ENCODE peak calls at places on chromosome 11, in five cellular contexts. H is uterus, V is colonic mucosa, B is choroid plexus epithelial cell, Y is tibial artery. J is an unnamed sample.

GRCh38 chr11:116828632-116829524 is 829 bp upstream of the APOC3 start:
- DNase-seq in V (no peak), H (no peak), Y (no peak), B (no peak), J (no peak)

GRCh38 chr11:100404907-100405306 is 282.2 kb upstream of the ARHGAP42 start:
- DNase-seq in B (no peak), H (no peak), V (no peak), Y (no peak), J (no peak)

GRCh38 chr11:11502303-11502828 is 119.4 kb downstream of the GALNT18 start:
- DNase-seq in V (peak; percentile 29), Y (no peak), H (no peak), B (no peak), J (no peak)

GRCh38 chr11:58674609-58675008 is 52.1 kb downstream of the CNTF start:
- DNase-seq in V (no peak), Y (no peak), B (no peak), H (no peak), J (no peak)

GRCh38 chr11:18611196-18611595 is 11.6 kb downstream of the MISFA start:
- DNase-seq in Y (no peak), H (no peak), B (no peak), V (no peak), J (no peak)

GRCh38 chr11:47087801-47088200 is 88.9 kb downstream of the ARFGAP2 start:
- DNase-seq in H (no peak), Y (no peak), V (no peak), B (peak; percentile 21), J (no peak)

GRCh38 chr11:117595440-117595839 is 201.6 kb downstream of the DSCAML1 start:
- DNase-seq in H (no peak), Y (no peak), V (no peak), B (no peak), J (no peak)

GRCh38 chr11:123202155-123202714 is 7.2 kb upstream of the CLMP start:
- DNase-seq in B (peak; percentile 94), Y (no peak), H (peak; percentile 82), V (no peak), J (no peak)

GRCh38 chr11:134139873-134140331 is 71.0 kb downstream of the JAM3 start:
- DNase-seq in V (peak; percentile 61), H (peak; percentile 86), B (peak; percentile 92), Y (no peak), J (no peak)

GRCh38 chr11:96242191-96242845 is 100.7 kb downstream of the MAML2 start:
- DNase-seq in B (peak; percentile 62), Y (no peak), V (no peak), H (no peak), J (no peak)

GRCh38 chr11:77547047-77547836 is 42.5 kb upstream of the AQP11 start:
- DNase-seq in B (no peak), V (no peak), H (no peak), Y (no peak), J (no peak)

GRCh38 chr11:47539681-47540039 is 13.3 kb downstream of the CELF1 start:
- DNase-seq in H (no peak), V (no peak), Y (no peak), B (no peak), J (no peak)

GRCh38 chr11:93528252-93528651 is 14.9 kb downstream of the SMCO4 start:
- DNase-seq in Y (no peak), H (no peak), V (no peak), B (no peak), J (no peak)

GRCh38 chr11:116580828-116581227 is 192.0 kb downstream of the BUD13 start:
- DNase-seq in B (no peak), H (no peak), V (no peak), Y (no peak), J (no peak)

GRCh38 chr11:78101073-78101472 is 21.4 kb upstream of the NDUFC2 start:
- DNase-seq in Y (no peak), V (no peak), B (peak; percentile 42), H (no peak), J (no peak)

GRCh38 chr11:70323811-70324210 is 53.3 kb downstream of the PPFIA1 start:
- DNase-seq in B (peak; percentile 53), V (no peak), Y (no peak), H (no peak), J (no peak)

GRCh38 chr11:16945671-16946469 is 68.3 kb downstream of the PLEKHA7 start:
- DNase-seq in B (peak; percentile 81), Y (no peak), V (peak; percentile 72), H (no peak), J (no peak)

GRCh38 chr11:22193348-22194051 is 615 bp downstream of the ANO5 start:
- DNase-seq in B (no peak), H (no peak), Y (peak; percentile 67), V (peak; percentile 34), J (no peak)

GRCh38 chr11:124760806-124761205 is 1.3 kb downstream of the ESAM start:
- DNase-seq in V (no peak), B (no peak), H (no peak), Y (no peak), J (no peak)

GRCh38 chr11:67407700-67408163 is 3.8 kb downstream of the TBC1D10C start:
- DNase-seq in V (no peak), Y (no peak), B (no peak), H (no peak), J (no peak)

GRCh38 chr11:110331626-110332025 is 35.2 kb upstream of the RDX start:
- DNase-seq in B (peak; percentile 22), H (no peak), V (no peak), Y (no peak), J (no peak)

GRCh38 chr11:10632483-10632882 is 61.1 kb downstream of the IRAG1 start:
- DNase-seq in B (no peak), H (no peak), Y (no peak), V (no peak), J (no peak)

GRCh38 chr11:70467196-70468085 is 69.1 kb downstream of the CTTN start:
- DNase-seq in H (peak; percentile 22), V (peak; percentile 71), B (peak; percentile 73), Y (no peak), J (no peak)

GRCh38 chr11:41449483-41450050 is 9.9 kb downstream of the LRRC4C start:
- DNase-seq in V (no peak), B (no peak), H (no peak), Y (no peak), J (no peak)

GRCh38 chr11:119471329-119471728 is 48.4 kb upstream of the THY1 start:
- DNase-seq in V (no peak), H (no peak), B (no peak), Y (no peak), J (no peak)

GRCh38 chr11:69352181-69352580 is 58.2 kb downstream of the MYEOV start:
- DNase-seq in B (no peak), Y (no peak), H (no peak), V (peak; percentile 11), J (no peak)

GRCh38 chr11:32893091-32893946 is 708 bp downstream of the QSER1 start:
- DNase-seq in V (peak; percentile 59), H (peak; percentile 77), B (peak; percentile 51), Y (peak; percentile 71), J (peak; percentile 65)

GRCh38 chr11:37988031-37988430 is 1390.0 kb upstream of the RAG2 start:
- DNase-seq in H (no peak), Y (no peak), V (no peak), B (peak; percentile 94), J (no peak)

GRCh38 chr11:118167906-118168305 is 8.5 kb downstream of the SCN2B start:
- DNase-seq in H (no peak), Y (no peak), B (no peak), V (no peak), J (no peak)

GRCh38 chr11:33324211-33324985 is 67.2 kb downstream of the HIPK3 start:
- DNase-seq in B (no peak), Y (no peak), H (no peak), V (no peak), J (no peak)

GRCh38 chr11:7299393-7299792 is 47.7 kb downstream of the SYT9 start:
- DNase-seq in B (no peak), Y (no peak), H (no peak), V (no peak), J (no peak)
- TF ChIP-seq CTCF in B (no peak), Y (no peak), H (no peak), V (no peak), J (no peak)

GRCh38 chr11:13486926-13487660 is 8.7 kb downstream of the PTH start:
- DNase-seq in H (no peak), V (peak; percentile 74), B (peak; percentile 44), Y (no peak), J (peak; percentile 37)
- TF ChIP-seq CTCF in H (no peak), V (no peak), B (peak; percentile 59), Y (no peak), J (no peak)

DNA sequence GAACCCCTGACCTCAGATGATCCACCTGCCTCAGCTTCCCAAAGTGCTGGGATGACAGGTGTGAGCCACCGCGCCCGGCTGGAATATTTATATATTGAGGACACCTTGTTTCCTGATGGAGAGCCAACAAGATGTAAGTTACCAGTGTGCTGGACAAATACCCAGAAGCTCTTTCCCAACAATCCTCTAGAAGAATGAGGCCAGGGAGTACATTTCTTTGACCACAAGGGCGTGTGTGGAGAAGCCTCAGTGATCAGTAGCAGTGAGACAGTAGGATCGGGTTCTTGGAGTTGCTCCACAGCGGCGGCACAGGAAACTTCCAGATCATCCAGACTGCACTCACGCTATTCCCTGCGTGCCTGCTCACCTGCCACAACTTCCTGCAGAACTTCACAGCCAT is 10.3 kb upstream of the POLA2 start:
- DNase-seq in B (peak; percentile 67), V (no peak), H (no peak), Y (no peak), J (no peak)
- TF ChIP-seq CTCF in B (peak; percentile 23), V (no peak), H (no peak), Y (no peak), J (no peak)

GRCh38 chr11:24496371-24496727 is 504 bp upstream of the LUZP2 start:
- DNase-seq in V (no peak), B (peak; percentile 27), H (no peak), Y (no peak), J (no peak)

GRCh38 chr11:24502425-24502824 is 5.6 kb downstream of the LUZP2 start:
- DNase-seq in H (no peak), V (no peak), Y (no peak), B (no peak), J (no peak)

DNA sequence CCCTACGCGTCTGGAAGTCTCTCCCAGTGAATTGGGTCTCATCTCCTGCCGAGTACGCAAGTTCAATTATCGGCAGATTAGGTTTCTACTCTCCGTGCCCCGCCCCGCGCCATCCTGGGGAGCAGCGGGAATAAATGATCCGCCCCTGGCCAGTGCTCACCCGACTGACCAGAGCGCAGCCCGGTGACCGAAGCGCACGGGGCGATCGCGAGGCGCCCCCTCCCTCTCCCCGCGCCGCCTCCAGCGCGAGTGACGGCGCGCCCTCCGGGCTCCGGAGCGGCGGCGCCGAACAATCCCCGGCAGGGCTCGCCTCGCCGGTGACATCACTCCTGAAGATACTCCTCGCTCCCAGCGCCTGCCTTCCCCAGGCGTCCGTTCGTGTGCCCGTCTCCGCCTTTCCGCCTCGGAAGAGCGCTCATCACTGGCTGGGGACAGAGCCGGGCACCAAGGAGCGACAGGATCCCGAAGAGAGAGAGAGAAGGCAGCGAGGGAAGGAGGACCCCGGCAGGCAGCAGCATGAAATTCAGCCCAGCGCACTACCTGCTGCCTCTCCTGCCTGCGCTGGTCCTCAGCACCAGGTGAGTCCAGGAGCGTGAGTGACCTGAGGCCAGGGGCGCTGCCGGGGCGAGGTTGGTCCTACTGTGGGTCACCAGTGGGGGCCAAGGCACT is at the start of gene LUZP2:
- DNase-seq in V (peak; percentile 17), B (peak; percentile 37), H (no peak), Y (peak; percentile 64), J (no peak)
- TF ChIP-seq CTCF in V (no peak), B (peak; percentile 31), H (no peak), Y (no peak), J (no peak)

J was measured in activated B cell treated with CpG ODN at 0.5 μM for 24 hours.